ENCODE peak calls at places on chromosomes 2 and 18, in nine cellular contexts. W is MM.1S, R is iris pigment epithelial cell, M is NCI-H1694, F is pancreas, H is KBM-7, E is DMS53, J is aorta, N is BJ. U is an unnamed sample.
A peak's percentile ranks its signal among the peaks of the same experiment; 100 is the strongest.

GRCh38 chr2:176154853-176155252 is 2.3 kb upstream of the HOXD3 start:
- DNase-seq in W (no peak), R (no peak), M (no peak), F (no peak), H (no peak), E (no peak), J (no peak), N (no peak), U (no peak)

GRCh38 chr2:149587220-149587949 is at the start of gene MMADHC:
- DNase-seq in W (peak; percentile 99), R (peak; percentile 97), M (peak; percentile 94), F (peak; percentile 95), H (peak; percentile 93), E (peak; percentile 90), J (peak; percentile 97), N (peak; percentile 72), U (peak; percentile 93)

GRCh38 chr2:98519851-98520250 is 75.2 kb downstream of the INPP4A start:
- DNase-seq in W (no peak), R (no peak), M (no peak), F (no peak), H (no peak), E (peak; percentile 34), J (no peak), N (no peak), U (no peak)

GRCh38 chr2:9473985-9474360 is 378 bp upstream of the IAH1 start:
- DNase-seq in W (no peak), R (peak; percentile 22), M (no peak), F (peak; percentile 60), H (no peak), E (peak; percentile 84), J (peak; percentile 70), N (no peak), U (peak; percentile 27)

GRCh38 chr2:112165296-112165695 is 27.1 kb downstream of the FBLN7 start:
- DNase-seq in W (no peak), R (no peak), M (no peak), F (no peak), H (no peak), E (no peak), J (no peak), N (no peak), U (peak; percentile 38)

GRCh38 chr2:95569170-95569569 is 22.6 kb upstream of the TRIM43 start:
- DNase-seq in W (no peak), R (no peak), M (no peak), F (no peak), H (no peak), E (no peak), J (no peak), N (no peak), U (no peak)

GRCh38 chr18:10194592-10194991 is 259.8 kb upstream of the APCDD1 start:
- DNase-seq in W (no peak), R (no peak), M (no peak), F (no peak), H (no peak), E (peak; percentile 44), J (no peak), N (no peak), U (no peak)

GRCh38 chr2:102442967-102443828 is 20.2 kb downstream of the IL18RAP start:
- DNase-seq in W (peak; percentile 65), R (peak; percentile 48), M (peak; percentile 6), F (no peak), H (peak; percentile 67), E (peak; percentile 74), J (no peak), N (no peak), U (no peak)

GRCh38 chr2:167353605-167354280 is 465.5 kb downstream of the XIRP2 start:
- DNase-seq in W (no peak), R (no peak), M (no peak), F (no peak), H (no peak), E (no peak), J (no peak), N (no peak), U (no peak)

GRCh38 chr2:37211212-37211611 is 14.9 kb downstream of the CEBPZOS start:
- DNase-seq in W (no peak), R (peak; percentile 67), M (no peak), F (no peak), H (no peak), E (no peak), J (no peak), N (no peak), U (no peak)

GRCh38 chr2:27024812-27025211 is 8.0 kb upstream of the TMEM214 start:
- DNase-seq in W (no peak), R (no peak), M (no peak), F (no peak), H (peak; percentile 11), E (no peak), J (no peak), N (no peak), U (peak; percentile 45)

GRCh38 chr2:72036173-72036545 is 111.5 kb downstream of the CYP26B1 start:
- DNase-seq in W (no peak), R (no peak), M (no peak), F (no peak), H (no peak), E (no peak), J (no peak), N (no peak), U (no peak)

GRCh38 chr2:129262934-129263333 is 716.5 kb upstream of the RAB6C start:
- DNase-seq in W (no peak), R (no peak), M (no peak), F (no peak), H (no peak), E (no peak), J (no peak), N (no peak), U (no peak)

GRCh38 chr2:193584001-193584400 is 1389.3 kb upstream of the TMEFF2 start:
- DNase-seq in W (no peak), R (peak; percentile 17), M (no peak), F (no peak), H (peak; percentile 11), E (peak; percentile 69), J (no peak), N (no peak), U (no peak)

GRCh38 chr18:60549338-60549960 is 176.9 kb upstream of the MC4R start:
- DNase-seq in W (peak; percentile 81), R (peak; percentile 79), M (peak; percentile 73), F (no peak), H (peak; percentile 49), E (peak; percentile 96), J (no peak), N (peak; percentile 22), U (no peak)

GRCh38 chr2:216665717-216666116 is 29.6 kb downstream of the IGFBP5 start:
- DNase-seq in W (no peak), R (no peak), M (no peak), F (peak; percentile 50), H (no peak), E (no peak), J (peak; percentile 39), N (no peak), U (no peak)

GRCh38 chr18:3455938-3456685 is 6.1 kb downstream of the TGIF1 start:
- DNase-seq in W (no peak), R (peak; percentile 52), M (no peak), F (no peak), H (no peak), E (peak; percentile 91), J (no peak), N (no peak), U (no peak)

GRCh38 chr2:144444418-144444817 is 75.5 kb downstream of the ZEB2 start:
- DNase-seq in W (no peak), R (no peak), M (no peak), F (no peak), H (no peak), E (no peak), J (no peak), N (no peak), U (no peak)

GRCh38 chr2:67839668-67840067 is 223.1 kb downstream of the C1D start:
- DNase-seq in W (no peak), R (peak; percentile 30), M (no peak), F (no peak), H (no peak), E (no peak), J (no peak), N (no peak), U (no peak)

GRCh38 chr2:64793701-64794100 is 140.0 kb upstream of the SERTAD2 start:
- DNase-seq in W (no peak), R (peak; percentile 51), M (no peak), F (no peak), H (no peak), E (no peak), J (no peak), N (no peak), U (no peak)

GRCh38 chr2:217650229-217650628 is 352.6 kb downstream of the TNS1 start:
- DNase-seq in W (no peak), R (no peak), M (no peak), F (no peak), H (no peak), E (peak; percentile 70), J (no peak), N (no peak), U (no peak)

GRCh38 chr2:241659150-241659739 is 21.8 kb downstream of the ATG4B start:
- DNase-seq in W (no peak), R (peak; percentile 81), M (peak; percentile 72), F (no peak), H (peak; percentile 62), E (peak; percentile 73), J (no peak), N (no peak), U (peak; percentile 43)

GRCh38 chr2:12684471-12684936 is 32.2 kb upstream of the TRIB2 start:
- DNase-seq in W (no peak), R (peak; percentile 67), M (no peak), F (no peak), H (no peak), E (no peak), J (no peak), N (no peak), U (no peak)

GRCh38 chr18:5476961-5477800 is 66.6 kb downstream of the EPB41L3 start:
- DNase-seq in W (no peak), R (no peak), M (no peak), F (no peak), H (no peak), E (no peak), J (no peak), N (no peak), U (no peak)

GRCh38 chr2:17355608-17356329 is 162.5 kb downstream of the RAD51AP2 start:
- DNase-seq in W (peak; percentile 46), R (no peak), M (no peak), F (no peak), H (no peak), E (peak; percentile 76), J (no peak), N (no peak), U (no peak)

GRCh38 chr2:141133883-141134282 is 996.9 kb downstream of the LRP1B start:
- DNase-seq in W (no peak), R (no peak), M (no peak), F (no peak), H (no peak), E (no peak), J (no peak), N (no peak), U (no peak)

GRCh38 chr2:30225131-30225762 is 6.1 kb upstream of the LBH start:
- DNase-seq in W (peak; percentile 81), R (peak; percentile 79), M (no peak), F (no peak), H (peak; percentile 53), E (no peak), J (peak; percentile 59), N (peak; percentile 28), U (no peak)

GRCh38 chr2:151261977-151262291 is 271 bp upstream of the RBM43 start:
- DNase-seq in W (no peak), R (no peak), M (no peak), F (no peak), H (no peak), E (no peak), J (no peak), N (no peak), U (no peak)

GRCh38 chr2:4533806-4534205 is 830.4 kb downstream of the DCDC2C start:
- DNase-seq in W (peak; percentile 10), R (no peak), M (no peak), F (no peak), H (no peak), E (no peak), J (no peak), N (no peak), U (no peak)

GRCh38 chr2:172329404-172330059 is 97.9 kb upstream of the ITGA6 start:
- DNase-seq in W (no peak), R (no peak), M (no peak), F (peak; percentile 73), H (no peak), E (no peak), J (no peak), N (no peak), U (peak; percentile 42)

GRCh38 chr2:46364797-46365457 is 67.7 kb downstream of the EPAS1 start:
- DNase-seq in W (peak; percentile 50), R (peak; percentile 68), M (peak; percentile 61), F (no peak), H (peak; percentile 62), E (peak; percentile 78), J (no peak), N (peak; percentile 9), U (no peak)